ENCODE peak calls at places on chromosomes 4 and X, in eight cellular contexts. One of them, this sample, is unnamed.
A peak's percentile ranks its signal among the peaks of the same experiment; 100 is the strongest.

GRCh38 chrX:24306430-24306829 is 7.4 kb downstream of the SUPT20HL2 start:
- DNase-seq in EL: no peak
- DNase-seq in amniotic stem cell: no peak
- DNase-seq in activated T-cell treated with anti-CD3 and anti-CD28 coated beads for 4 hours: no peak
- DNase-seq in hippocampal formation: no peak
- DNase-seq in Panc1: no peak
- DNase-seq in NCI-H510A treated with DMSO at 0.1 percent for 48 hours: no peak
- DNase-seq in cardiac fibroblast: peak; percentile 17
- DNase-seq in this sample: no peak

GRCh38 chr4:158193171-158193749 is 17.0 kb upstream of the TMEM144 start:
- DNase-seq in EL: peak; percentile 43
- DNase-seq in amniotic stem cell: peak; percentile 15
- DNase-seq in activated T-cell treated with anti-CD3 and anti-CD28 coated beads for 4 hours: no peak
- DNase-seq in hippocampal formation: peak; percentile 83
- DNase-seq in Panc1: no peak
- DNase-seq in NCI-H510A treated with DMSO at 0.1 percent for 48 hours: peak; percentile 7
- DNase-seq in cardiac fibroblast: peak; percentile 46
- DNase-seq in this sample: peak; percentile 43

GRCh38 chr4:149999485-150000074 is 78.7 kb upstream of the DCLK2 start:
- DNase-seq in EL: peak; percentile 74
- DNase-seq in amniotic stem cell: peak; percentile 56
- DNase-seq in activated T-cell treated with anti-CD3 and anti-CD28 coated beads for 4 hours: no peak
- DNase-seq in hippocampal formation: peak; percentile 80
- DNase-seq in Panc1: no peak
- DNase-seq in NCI-H510A treated with DMSO at 0.1 percent for 48 hours: no peak
- DNase-seq in cardiac fibroblast: peak; percentile 88
- DNase-seq in this sample: peak; percentile 69

GRCh38 chrX:108001218-108001814 is 19.1 kb upstream of the TEX13B start:
- DNase-seq in EL: peak; percentile 51
- DNase-seq in amniotic stem cell: peak; percentile 1
- DNase-seq in activated T-cell treated with anti-CD3 and anti-CD28 coated beads for 4 hours: no peak
- DNase-seq in hippocampal formation: no peak
- DNase-seq in Panc1: no peak
- DNase-seq in NCI-H510A treated with DMSO at 0.1 percent for 48 hours: peak; percentile 64
- DNase-seq in cardiac fibroblast: peak; percentile 67
- DNase-seq in this sample: peak; percentile 24

GRCh38 chr4:53205970-53206369 is 159.9 kb downstream of the SCFD2 start:
- DNase-seq in EL: peak; percentile 5
- DNase-seq in amniotic stem cell: no peak
- DNase-seq in activated T-cell treated with anti-CD3 and anti-CD28 coated beads for 4 hours: no peak
- DNase-seq in hippocampal formation: no peak
- DNase-seq in Panc1: no peak
- DNase-seq in NCI-H510A treated with DMSO at 0.1 percent for 48 hours: no peak
- DNase-seq in cardiac fibroblast: no peak
- DNase-seq in this sample: no peak

GRCh38 chr4:140047017-140047640 is 106.9 kb downstream of the MAML3 start:
- DNase-seq in EL: no peak
- DNase-seq in amniotic stem cell: no peak
- DNase-seq in activated T-cell treated with anti-CD3 and anti-CD28 coated beads for 4 hours: no peak
- DNase-seq in hippocampal formation: no peak
- DNase-seq in Panc1: no peak
- DNase-seq in NCI-H510A treated with DMSO at 0.1 percent for 48 hours: no peak
- DNase-seq in cardiac fibroblast: peak; percentile 66
- DNase-seq in this sample: no peak

GRCh38 chrX:68994135-68994882 is 165.5 kb downstream of the EFNB1 start:
- DNase-seq in EL: no peak
- DNase-seq in amniotic stem cell: no peak
- DNase-seq in activated T-cell treated with anti-CD3 and anti-CD28 coated beads for 4 hours: no peak
- DNase-seq in hippocampal formation: no peak
- DNase-seq in Panc1: no peak
- DNase-seq in NCI-H510A treated with DMSO at 0.1 percent for 48 hours: no peak
- DNase-seq in cardiac fibroblast: no peak
- DNase-seq in this sample: no peak

GRCh38 chr4:147096667-147097604 is 151.3 kb upstream of the TTC29 start:
- DNase-seq in EL: peak; percentile 53
- DNase-seq in amniotic stem cell: no peak
- DNase-seq in activated T-cell treated with anti-CD3 and anti-CD28 coated beads for 4 hours: no peak
- DNase-seq in hippocampal formation: peak; percentile 60
- DNase-seq in Panc1: no peak
- DNase-seq in NCI-H510A treated with DMSO at 0.1 percent for 48 hours: peak; percentile 69
- DNase-seq in cardiac fibroblast: peak; percentile 77
- DNase-seq in this sample: peak; percentile 38

GRCh38 chr4:80078361-80079092 is 5.5 kb upstream of the ANTXR2 start:
- DNase-seq in EL: no peak
- DNase-seq in amniotic stem cell: no peak
- DNase-seq in activated T-cell treated with anti-CD3 and anti-CD28 coated beads for 4 hours: no peak
- DNase-seq in hippocampal formation: no peak
- DNase-seq in Panc1: no peak
- DNase-seq in NCI-H510A treated with DMSO at 0.1 percent for 48 hours: no peak
- DNase-seq in cardiac fibroblast: no peak
- DNase-seq in this sample: no peak

GRCh38 chr4:148425327-148426110 is 16.7 kb downstream of the NR3C2 start:
- DNase-seq in EL: no peak
- DNase-seq in amniotic stem cell: no peak
- DNase-seq in activated T-cell treated with anti-CD3 and anti-CD28 coated beads for 4 hours: no peak
- DNase-seq in hippocampal formation: no peak
- DNase-seq in Panc1: no peak
- DNase-seq in NCI-H510A treated with DMSO at 0.1 percent for 48 hours: no peak
- DNase-seq in cardiac fibroblast: no peak
- DNase-seq in this sample: no peak

GRCh38 chr4:16513876-16514275 is 287.6 kb upstream of the TAPT1 start:
- DNase-seq in EL: no peak
- DNase-seq in amniotic stem cell: no peak
- DNase-seq in activated T-cell treated with anti-CD3 and anti-CD28 coated beads for 4 hours: no peak
- DNase-seq in hippocampal formation: no peak
- DNase-seq in Panc1: no peak
- DNase-seq in NCI-H510A treated with DMSO at 0.1 percent for 48 hours: no peak
- DNase-seq in cardiac fibroblast: no peak
- DNase-seq in this sample: no peak

GRCh38 chrX:129310000-129310399 is 213.3 kb downstream of the SMARCA1 start:
- DNase-seq in EL: no peak
- DNase-seq in amniotic stem cell: no peak
- DNase-seq in activated T-cell treated with anti-CD3 and anti-CD28 coated beads for 4 hours: no peak
- DNase-seq in hippocampal formation: no peak
- DNase-seq in Panc1: no peak
- DNase-seq in NCI-H510A treated with DMSO at 0.1 percent for 48 hours: no peak
- DNase-seq in cardiac fibroblast: no peak
- DNase-seq in this sample: no peak

GRCh38 chrX:43500240-43500639 is 155.9 kb upstream of the MAOA start:
- DNase-seq in EL: no peak
- DNase-seq in amniotic stem cell: no peak
- DNase-seq in activated T-cell treated with anti-CD3 and anti-CD28 coated beads for 4 hours: no peak
- DNase-seq in hippocampal formation: no peak
- DNase-seq in Panc1: no peak
- DNase-seq in NCI-H510A treated with DMSO at 0.1 percent for 48 hours: no peak
- DNase-seq in cardiac fibroblast: no peak
- DNase-seq in this sample: no peak

GRCh38 chr4:10529256-10529890 is 72.1 kb upstream of the ZNF518B start:
- DNase-seq in EL: peak; percentile 4
- DNase-seq in amniotic stem cell: no peak
- DNase-seq in activated T-cell treated with anti-CD3 and anti-CD28 coated beads for 4 hours: no peak
- DNase-seq in hippocampal formation: no peak
- DNase-seq in Panc1: no peak
- DNase-seq in NCI-H510A treated with DMSO at 0.1 percent for 48 hours: no peak
- DNase-seq in cardiac fibroblast: peak; percentile 70
- DNase-seq in this sample: no peak

GRCh38 chr4:145828802-145829485 is 109.7 kb downstream of the ZNF827 start:
- DNase-seq in EL: no peak
- DNase-seq in amniotic stem cell: no peak
- DNase-seq in activated T-cell treated with anti-CD3 and anti-CD28 coated beads for 4 hours: no peak
- DNase-seq in hippocampal formation: no peak
- DNase-seq in Panc1: no peak
- DNase-seq in NCI-H510A treated with DMSO at 0.1 percent for 48 hours: no peak
- DNase-seq in cardiac fibroblast: no peak
- DNase-seq in this sample: no peak

GRCh38 chrX:118536204-118536603 is 40.6 kb downstream of the DOCK11 start:
- DNase-seq in EL: no peak
- DNase-seq in amniotic stem cell: no peak
- DNase-seq in activated T-cell treated with anti-CD3 and anti-CD28 coated beads for 4 hours: no peak
- DNase-seq in hippocampal formation: no peak
- DNase-seq in Panc1: no peak
- DNase-seq in NCI-H510A treated with DMSO at 0.1 percent for 48 hours: no peak
- DNase-seq in cardiac fibroblast: no peak
- DNase-seq in this sample: no peak

GRCh38 chrX:154458954-154459829 is 1.1 kb downstream of the PLXNA3 start:
- DNase-seq in EL: peak; percentile 34
- DNase-seq in amniotic stem cell: no peak
- DNase-seq in activated T-cell treated with anti-CD3 and anti-CD28 coated beads for 4 hours: no peak
- DNase-seq in hippocampal formation: no peak
- DNase-seq in Panc1: no peak
- DNase-seq in NCI-H510A treated with DMSO at 0.1 percent for 48 hours: peak; percentile 16
- DNase-seq in cardiac fibroblast: no peak
- DNase-seq in this sample: peak; percentile 25

GRCh38 chrX:150548684-150549083 is 19.7 kb upstream of the MTM1 start:
- DNase-seq in EL: peak; percentile 54
- DNase-seq in amniotic stem cell: no peak
- DNase-seq in activated T-cell treated with anti-CD3 and anti-CD28 coated beads for 4 hours: no peak
- DNase-seq in hippocampal formation: no peak
- DNase-seq in Panc1: no peak
- DNase-seq in NCI-H510A treated with DMSO at 0.1 percent for 48 hours: no peak
- DNase-seq in cardiac fibroblast: peak; percentile 18
- DNase-seq in this sample: peak; percentile 29

GRCh38 chrX:153644356-153645125 is 2.5 kb upstream of the DUSP9 start:
- DNase-seq in EL: no peak
- DNase-seq in amniotic stem cell: no peak
- DNase-seq in activated T-cell treated with anti-CD3 and anti-CD28 coated beads for 4 hours: no peak
- DNase-seq in hippocampal formation: no peak
- DNase-seq in Panc1: no peak
- DNase-seq in NCI-H510A treated with DMSO at 0.1 percent for 48 hours: no peak
- DNase-seq in cardiac fibroblast: no peak
- DNase-seq in this sample: no peak

GRCh38 chr4:157655101-157655818 is 434.7 kb downstream of the GRIA2 start:
- DNase-seq in EL: no peak
- DNase-seq in amniotic stem cell: no peak
- DNase-seq in activated T-cell treated with anti-CD3 and anti-CD28 coated beads for 4 hours: no peak
- DNase-seq in hippocampal formation: peak; percentile 73
- DNase-seq in Panc1: no peak
- DNase-seq in NCI-H510A treated with DMSO at 0.1 percent for 48 hours: no peak
- DNase-seq in cardiac fibroblast: no peak
- DNase-seq in this sample: no peak

GRCh38 chr4:106816501-106816900 is 219.6 kb downstream of the DKK2 start:
- DNase-seq in EL: peak; percentile 68
- DNase-seq in amniotic stem cell: peak; percentile 16
- DNase-seq in activated T-cell treated with anti-CD3 and anti-CD28 coated beads for 4 hours: no peak
- DNase-seq in hippocampal formation: no peak
- DNase-seq in Panc1: no peak
- DNase-seq in NCI-H510A treated with DMSO at 0.1 percent for 48 hours: no peak
- DNase-seq in cardiac fibroblast: no peak
- DNase-seq in this sample: peak; percentile 27

GRCh38 chr4:26420438-26420837 is 69.8 kb downstream of the CCKAR start:
- DNase-seq in EL: no peak
- DNase-seq in amniotic stem cell: no peak
- DNase-seq in activated T-cell treated with anti-CD3 and anti-CD28 coated beads for 4 hours: no peak
- DNase-seq in hippocampal formation: no peak
- DNase-seq in Panc1: no peak
- DNase-seq in NCI-H510A treated with DMSO at 0.1 percent for 48 hours: no peak
- DNase-seq in cardiac fibroblast: no peak
- DNase-seq in this sample: no peak

This sample was measured in AG20443.